ENCODE peak calls at places on chromosomes 11 and 22, in six cellular contexts. One of them, this sample, is unnamed.

GRCh38 chr11:104091281-104092071 is 55.0 kb downstream of the DDI1 start:
- DNase-seq in endothelial cell of umbilical vein: no peak
- DNase-seq in A549: no peak
- DNase-seq in K562: no peak
- DNase-seq in HepG2: no peak
- DNase-seq in GM12878: no peak
- DNase-seq in this sample: no peak

GRCh38 chr11:79227732-79228416 is 213.0 kb downstream of the TENM4 start:
- DNase-seq in endothelial cell of umbilical vein: no peak
- DNase-seq in A549: no peak
- DNase-seq in K562: no peak
- DNase-seq in HepG2: no peak
- DNase-seq in GM12878: no peak
- DNase-seq in this sample: peak; percentile 21

GRCh38 chr22:49826603-49827306 is 918 bp downstream of the BRD1 start:
- DNase-seq in endothelial cell of umbilical vein: peak; percentile 34
- DNase-seq in A549: no peak
- DNase-seq in K562: no peak
- DNase-seq in HepG2: no peak
- DNase-seq in GM12878: no peak
- DNase-seq in this sample: peak; percentile 57

GRCh38 chr22:41043727-41044126 is 48.7 kb upstream of the EP300 start:
- DNase-seq in endothelial cell of umbilical vein: no peak
- DNase-seq in A549: no peak
- DNase-seq in K562: no peak
- DNase-seq in HepG2: no peak
- DNase-seq in GM12878: no peak
- DNase-seq in this sample: peak; percentile 88

GRCh38 chr11:46265764-46266163 is 11.7 kb upstream of the CREB3L1 start:
- DNase-seq in endothelial cell of umbilical vein: no peak
- DNase-seq in A549: no peak
- DNase-seq in K562: no peak
- DNase-seq in HepG2: no peak
- DNase-seq in GM12878: peak; percentile 47
- DNase-seq in this sample: no peak

GRCh38 chr22:43745783-43746356 is 66.2 kb downstream of the EFCAB6 start:
- DNase-seq in endothelial cell of umbilical vein: no peak
- DNase-seq in A549: no peak
- DNase-seq in K562: no peak
- DNase-seq in HepG2: no peak
- DNase-seq in GM12878: no peak
- DNase-seq in this sample: no peak

GRCh38 chr11:34468209-34468841 is 29.6 kb downstream of the CAT start:
- DNase-seq in endothelial cell of umbilical vein: peak; percentile 21
- DNase-seq in A549: peak; percentile 42
- DNase-seq in K562: peak; percentile 40
- DNase-seq in HepG2: peak; percentile 30
- DNase-seq in GM12878: no peak
- DNase-seq in this sample: peak; percentile 76

GRCh38 chr11:75148436-75148983 is 2.4 kb upstream of the SLCO2B1 start:
- DNase-seq in endothelial cell of umbilical vein: no peak
- DNase-seq in A549: no peak
- DNase-seq in K562: no peak
- DNase-seq in HepG2: no peak
- DNase-seq in GM12878: no peak
- DNase-seq in this sample: no peak

GRCh38 chr11:78244546-78245315 is 56.0 kb downstream of the USP35 start:
- DNase-seq in endothelial cell of umbilical vein: peak; percentile 78
- DNase-seq in A549: no peak
- DNase-seq in K562: no peak
- DNase-seq in HepG2: no peak
- DNase-seq in GM12878: no peak
- DNase-seq in this sample: no peak

GRCh38 chr22:38202437-38203089 is 769 bp downstream of the MAFF start:
- DNase-seq in endothelial cell of umbilical vein: peak; percentile 90
- DNase-seq in A549: peak; percentile 60
- DNase-seq in K562: peak; percentile 68
- DNase-seq in HepG2: peak; percentile 50
- DNase-seq in GM12878: no peak
- DNase-seq in this sample: peak; percentile 76

GRCh38 chr11:1829039-1829820 is 5.6 kb upstream of the SYT8 start:
- DNase-seq in endothelial cell of umbilical vein: no peak
- DNase-seq in A549: no peak
- DNase-seq in K562: no peak
- DNase-seq in HepG2: no peak
- DNase-seq in GM12878: no peak
- DNase-seq in this sample: no peak

GRCh38 chr11:12835286-12835685 is 161.1 kb downstream of the TEAD1 start:
- DNase-seq in endothelial cell of umbilical vein: no peak
- DNase-seq in A549: no peak
- DNase-seq in K562: no peak
- DNase-seq in HepG2: no peak
- DNase-seq in GM12878: no peak
- DNase-seq in this sample: no peak

GRCh38 chr22:17896552-17896951 is 122.3 kb upstream of the BID start:
- DNase-seq in endothelial cell of umbilical vein: no peak
- DNase-seq in A549: peak; percentile 44
- DNase-seq in K562: no peak
- DNase-seq in HepG2: no peak
- DNase-seq in GM12878: no peak
- DNase-seq in this sample: no peak

DNA sequence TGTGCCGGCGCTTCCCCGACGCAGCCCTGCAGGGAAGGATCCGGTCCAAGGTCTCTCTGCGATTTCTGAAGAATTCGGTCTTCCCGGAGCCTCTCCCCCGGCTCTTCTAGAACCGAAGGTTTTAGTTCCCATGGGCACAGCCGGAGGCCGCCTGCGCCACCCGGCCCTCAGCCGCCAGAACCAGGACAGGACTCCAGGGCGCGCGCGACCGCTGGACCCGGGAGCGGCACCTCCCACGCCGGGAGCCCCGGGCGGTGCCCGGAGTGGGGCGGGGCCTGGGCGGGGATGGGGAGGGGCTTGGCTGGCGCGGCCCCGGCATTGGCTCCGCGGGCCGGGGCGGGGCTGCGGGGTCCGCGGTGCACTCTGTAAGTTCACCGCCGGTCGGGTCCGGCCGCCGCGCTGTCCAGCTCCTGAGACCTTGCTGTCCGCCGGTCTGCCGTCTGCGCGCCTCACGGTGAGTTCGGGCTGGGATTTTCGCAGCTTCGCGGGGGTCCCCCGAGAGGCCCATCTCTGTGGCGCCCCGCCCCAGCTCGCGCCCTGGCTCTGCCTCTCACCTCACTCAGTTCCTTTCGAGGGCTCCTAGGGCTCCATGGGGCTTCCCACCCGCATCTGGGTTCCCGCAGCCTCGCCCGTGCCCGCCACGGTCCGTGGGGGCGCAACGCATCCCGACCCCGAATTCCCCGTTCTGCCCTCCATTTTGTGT is at the start of gene CDC42EP2:
- DNase-seq in endothelial cell of umbilical vein: peak; percentile 88
- DNase-seq in A549: peak; percentile 84
- DNase-seq in K562: peak; percentile 96
- DNase-seq in HepG2: peak; percentile 74
- DNase-seq in GM12878: no peak
- DNase-seq in this sample: peak; percentile 81
- TF ChIP-seq MYC in endothelial cell of umbilical vein: no peak
- TF ChIP-seq MYC in A549: no peak
- TF ChIP-seq MYC in K562: no peak
- TF ChIP-seq MYC in HepG2: no peak
- TF ChIP-seq MYC in GM12878: no peak
- TF ChIP-seq MYC in this sample: peak; percentile 37

GRCh38 chr11:125904678-125905077 is 370 bp downstream of the DDX25 start:
- DNase-seq in endothelial cell of umbilical vein: no peak
- DNase-seq in A549: no peak
- DNase-seq in K562: no peak
- DNase-seq in HepG2: no peak
- DNase-seq in GM12878: no peak
- DNase-seq in this sample: no peak
- H3K4me3 ChIP-seq in endothelial cell of umbilical vein: no peak overlapping the region
- H3K4me3 ChIP-seq in A549: no peak overlapping the region
- H3K4me3 ChIP-seq in K562: no peak overlapping the region
- H3K4me3 ChIP-seq in HepG2: no peak overlapping the region
- H3K4me3 ChIP-seq in GM12878: no peak overlapping the region
- H3K4me3 ChIP-seq in this sample: no peak overlapping the region

GRCh38 chr11:23063261-23063660 is 203.0 kb upstream of the CCDC179 start:
- DNase-seq in endothelial cell of umbilical vein: no peak
- DNase-seq in A549: no peak
- DNase-seq in K562: no peak
- DNase-seq in HepG2: no peak
- DNase-seq in GM12878: no peak
- DNase-seq in this sample: no peak
- TF ChIP-seq MYC in endothelial cell of umbilical vein: no peak
- TF ChIP-seq MYC in A549: no peak
- TF ChIP-seq MYC in K562: no peak
- TF ChIP-seq MYC in HepG2: no peak
- TF ChIP-seq MYC in GM12878: no peak
- TF ChIP-seq MYC in this sample: no peak

DNA sequence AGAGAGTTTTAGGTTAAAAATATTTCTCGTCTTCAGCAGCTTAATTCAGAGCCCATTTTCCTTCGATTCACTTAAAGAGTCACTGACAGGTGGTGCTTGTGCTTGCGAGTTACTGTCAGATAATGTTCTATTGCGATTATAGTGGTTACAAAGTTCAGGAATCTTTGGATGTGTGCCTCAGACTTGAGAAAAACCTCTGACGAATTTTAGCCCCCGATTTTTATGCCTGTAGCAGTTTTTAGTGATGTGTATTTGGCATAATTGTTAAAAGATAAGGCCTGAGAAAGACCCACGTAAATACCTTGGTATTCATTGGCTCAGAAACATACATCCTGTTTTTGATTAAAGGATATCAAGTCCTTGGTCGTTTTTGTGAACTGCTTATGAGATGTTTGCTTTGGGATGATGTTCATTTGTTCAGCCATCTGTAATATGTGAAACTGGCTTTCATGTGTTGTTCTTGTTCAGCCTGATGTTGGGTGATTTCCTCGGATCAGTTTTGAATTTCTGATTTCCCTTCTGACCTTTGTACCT is 120.7 kb downstream of the HIPK3 start:
- DNase-seq in endothelial cell of umbilical vein: peak; percentile 51
- DNase-seq in A549: no peak
- DNase-seq in K562: no peak
- DNase-seq in HepG2: no peak
- DNase-seq in GM12878: no peak
- DNase-seq in this sample: no peak
- H3K4me3 ChIP-seq in endothelial cell of umbilical vein: no peak overlapping the region
- H3K4me3 ChIP-seq in A549: no peak overlapping the region
- H3K4me3 ChIP-seq in K562: no peak overlapping the region
- H3K4me3 ChIP-seq in HepG2: no peak overlapping the region
- H3K4me3 ChIP-seq in GM12878: peak overlapping the region; percentile 37
- H3K4me3 ChIP-seq in this sample: no peak overlapping the region

This sample was measured in NB4.